ENCODE peak calls at places on chromosomes 7 and 10, in ten cellular contexts. One of them, this sample, is unnamed.

GRCh38 chr7:94374231-94374630 is 20.5 kb upstream of the COL1A2 start:
- DNase-seq in RWPE1: no peak
- DNase-seq in activated CD8-positive, alpha-beta memory T cell treated with anti-CD3 and anti-CD28 coated beads for 24 hours: no peak
- DNase-seq in C1 segment of cervical spinal cord: no peak
- DNase-seq in HEK293T: peak; percentile 10
- DNase-seq in lower lobe of right lung: peak; percentile 54
- DNase-seq in NCI-H1105 treated with DMSO at 0.1 percent for 48 hours: no peak
- DNase-seq in activated naive CD4-positive, alpha-beta T cell treated with Interleukin-2 at 50 U/mL for 16 hours: no peak
- DNase-seq in left ventricle myocardium inferior: peak; percentile 79
- DNase-seq in NCI-H460: peak; percentile 17
- DNase-seq in this sample: no peak

GRCh38 chr7:124764071-124764846 is 1.3 kb downstream of the GPR37 start:
- DNase-seq in lower lobe of right lung: no peak
- DNase-seq in C1 segment of cervical spinal cord: no peak
- DNase-seq in NCI-H1105 treated with DMSO at 0.1 percent for 48 hours: no peak
- DNase-seq in NCI-H460: no peak
- DNase-seq in activated CD8-positive, alpha-beta memory T cell treated with anti-CD3 and anti-CD28 coated beads for 24 hours: no peak
- DNase-seq in RWPE1: no peak
- DNase-seq in activated naive CD4-positive, alpha-beta T cell treated with Interleukin-2 at 50 U/mL for 16 hours: no peak
- DNase-seq in HEK293T: no peak
- DNase-seq in left ventricle myocardium inferior: no peak
- DNase-seq in this sample: no peak

GRCh38 chr7:79837915-79838314 is 296.7 kb upstream of the GNAI1 start:
- DNase-seq in lower lobe of right lung: no peak
- DNase-seq in activated CD8-positive, alpha-beta memory T cell treated with anti-CD3 and anti-CD28 coated beads for 24 hours: no peak
- DNase-seq in activated naive CD4-positive, alpha-beta T cell treated with Interleukin-2 at 50 U/mL for 16 hours: no peak
- DNase-seq in HEK293T: no peak
- DNase-seq in C1 segment of cervical spinal cord: no peak
- DNase-seq in NCI-H1105 treated with DMSO at 0.1 percent for 48 hours: no peak
- DNase-seq in NCI-H460: no peak
- DNase-seq in left ventricle myocardium inferior: no peak
- DNase-seq in RWPE1: no peak
- DNase-seq in this sample: no peak

GRCh38 chr7:156238366-156239133 is 402.0 kb upstream of the RNF32 start:
- DNase-seq in lower lobe of right lung: no peak
- DNase-seq in RWPE1: no peak
- DNase-seq in NCI-H1105 treated with DMSO at 0.1 percent for 48 hours: no peak
- DNase-seq in left ventricle myocardium inferior: no peak
- DNase-seq in NCI-H460: no peak
- DNase-seq in HEK293T: no peak
- DNase-seq in activated naive CD4-positive, alpha-beta T cell treated with Interleukin-2 at 50 U/mL for 16 hours: no peak
- DNase-seq in C1 segment of cervical spinal cord: no peak
- DNase-seq in activated CD8-positive, alpha-beta memory T cell treated with anti-CD3 and anti-CD28 coated beads for 24 hours: no peak
- DNase-seq in this sample: no peak

GRCh38 chr10:75234683-75235374 is 928 bp downstream of the COMTD1 start:
- DNase-seq in left ventricle myocardium inferior: no peak
- DNase-seq in C1 segment of cervical spinal cord: no peak
- DNase-seq in activated naive CD4-positive, alpha-beta T cell treated with Interleukin-2 at 50 U/mL for 16 hours: no peak
- DNase-seq in NCI-H1105 treated with DMSO at 0.1 percent for 48 hours: peak; percentile 46
- DNase-seq in RWPE1: no peak
- DNase-seq in HEK293T: no peak
- DNase-seq in NCI-H460: no peak
- DNase-seq in activated CD8-positive, alpha-beta memory T cell treated with anti-CD3 and anti-CD28 coated beads for 24 hours: no peak
- DNase-seq in lower lobe of right lung: no peak
- DNase-seq in this sample: no peak

GRCh38 chr10:109892885-109893284 is 30.4 kb downstream of the XPNPEP1 start:
- DNase-seq in left ventricle myocardium inferior: no peak
- DNase-seq in NCI-H460: no peak
- DNase-seq in C1 segment of cervical spinal cord: peak; percentile 35
- DNase-seq in lower lobe of right lung: no peak
- DNase-seq in NCI-H1105 treated with DMSO at 0.1 percent for 48 hours: no peak
- DNase-seq in HEK293T: no peak
- DNase-seq in RWPE1: no peak
- DNase-seq in activated naive CD4-positive, alpha-beta T cell treated with Interleukin-2 at 50 U/mL for 16 hours: no peak
- DNase-seq in activated CD8-positive, alpha-beta memory T cell treated with anti-CD3 and anti-CD28 coated beads for 24 hours: no peak
- DNase-seq in this sample: peak; percentile 51

GRCh38 chr7:107025449-107026103 is 18.9 kb upstream of the PRKAR2B start:
- DNase-seq in left ventricle myocardium inferior: no peak
- DNase-seq in activated CD8-positive, alpha-beta memory T cell treated with anti-CD3 and anti-CD28 coated beads for 24 hours: no peak
- DNase-seq in HEK293T: no peak
- DNase-seq in NCI-H460: no peak
- DNase-seq in C1 segment of cervical spinal cord: no peak
- DNase-seq in RWPE1: no peak
- DNase-seq in lower lobe of right lung: no peak
- DNase-seq in activated naive CD4-positive, alpha-beta T cell treated with Interleukin-2 at 50 U/mL for 16 hours: no peak
- DNase-seq in NCI-H1105 treated with DMSO at 0.1 percent for 48 hours: no peak
- DNase-seq in this sample: no peak

GRCh38 chr10:35339946-35340345 is 3.6 kb downstream of the CCNY start:
- DNase-seq in activated CD8-positive, alpha-beta memory T cell treated with anti-CD3 and anti-CD28 coated beads for 24 hours: no peak
- DNase-seq in HEK293T: no peak
- DNase-seq in activated naive CD4-positive, alpha-beta T cell treated with Interleukin-2 at 50 U/mL for 16 hours: no peak
- DNase-seq in left ventricle myocardium inferior: no peak
- DNase-seq in RWPE1: no peak
- DNase-seq in NCI-H1105 treated with DMSO at 0.1 percent for 48 hours: no peak
- DNase-seq in NCI-H460: no peak
- DNase-seq in lower lobe of right lung: no peak
- DNase-seq in C1 segment of cervical spinal cord: no peak
- DNase-seq in this sample: no peak

GRCh38 chr10:96416643-96417042 is 57.8 kb upstream of the OPALIN start:
- DNase-seq in activated naive CD4-positive, alpha-beta T cell treated with Interleukin-2 at 50 U/mL for 16 hours: no peak
- DNase-seq in RWPE1: no peak
- DNase-seq in NCI-H1105 treated with DMSO at 0.1 percent for 48 hours: no peak
- DNase-seq in HEK293T: no peak
- DNase-seq in C1 segment of cervical spinal cord: peak; percentile 22
- DNase-seq in NCI-H460: no peak
- DNase-seq in left ventricle myocardium inferior: peak; percentile 71
- DNase-seq in lower lobe of right lung: no peak
- DNase-seq in activated CD8-positive, alpha-beta memory T cell treated with anti-CD3 and anti-CD28 coated beads for 24 hours: no peak
- DNase-seq in this sample: no peak

GRCh38 chr7:29609162-29610030 is 45.8 kb downstream of the PRR15 start:
- DNase-seq in NCI-H460: peak; percentile 48
- DNase-seq in activated naive CD4-positive, alpha-beta T cell treated with Interleukin-2 at 50 U/mL for 16 hours: no peak
- DNase-seq in NCI-H1105 treated with DMSO at 0.1 percent for 48 hours: peak; percentile 25
- DNase-seq in lower lobe of right lung: no peak
- DNase-seq in C1 segment of cervical spinal cord: no peak
- DNase-seq in activated CD8-positive, alpha-beta memory T cell treated with anti-CD3 and anti-CD28 coated beads for 24 hours: no peak
- DNase-seq in RWPE1: peak; percentile 84
- DNase-seq in HEK293T: peak; percentile 72
- DNase-seq in left ventricle myocardium inferior: no peak
- DNase-seq in this sample: peak; percentile 84

GRCh38 chr7:98990356-98990755 is 112.0 kb downstream of the TRRAP start:
- DNase-seq in C1 segment of cervical spinal cord: no peak
- DNase-seq in RWPE1: no peak
- DNase-seq in activated CD8-positive, alpha-beta memory T cell treated with anti-CD3 and anti-CD28 coated beads for 24 hours: no peak
- DNase-seq in activated naive CD4-positive, alpha-beta T cell treated with Interleukin-2 at 50 U/mL for 16 hours: no peak
- DNase-seq in HEK293T: no peak
- DNase-seq in lower lobe of right lung: no peak
- DNase-seq in NCI-H1105 treated with DMSO at 0.1 percent for 48 hours: peak; percentile 62
- DNase-seq in left ventricle myocardium inferior: no peak
- DNase-seq in NCI-H460: no peak
- DNase-seq in this sample: no peak

GRCh38 chr7:77684030-77684429 is 12.2 kb upstream of the RSBN1L start:
- DNase-seq in HEK293T: no peak
- DNase-seq in NCI-H1105 treated with DMSO at 0.1 percent for 48 hours: no peak
- DNase-seq in left ventricle myocardium inferior: peak; percentile 49
- DNase-seq in lower lobe of right lung: no peak
- DNase-seq in activated naive CD4-positive, alpha-beta T cell treated with Interleukin-2 at 50 U/mL for 16 hours: no peak
- DNase-seq in C1 segment of cervical spinal cord: no peak
- DNase-seq in activated CD8-positive, alpha-beta memory T cell treated with anti-CD3 and anti-CD28 coated beads for 24 hours: no peak
- DNase-seq in NCI-H460: peak; percentile 51
- DNase-seq in RWPE1: no peak
- DNase-seq in this sample: no peak

GRCh38 chr10:102631525-102632393 is 12.5 kb upstream of the TRIM8 start:
- DNase-seq in left ventricle myocardium inferior: no peak
- DNase-seq in NCI-H460: no peak
- DNase-seq in C1 segment of cervical spinal cord: no peak
- DNase-seq in lower lobe of right lung: peak; percentile 15
- DNase-seq in activated CD8-positive, alpha-beta memory T cell treated with anti-CD3 and anti-CD28 coated beads for 24 hours: no peak
- DNase-seq in RWPE1: no peak
- DNase-seq in NCI-H1105 treated with DMSO at 0.1 percent for 48 hours: no peak
- DNase-seq in HEK293T: no peak
- DNase-seq in activated naive CD4-positive, alpha-beta T cell treated with Interleukin-2 at 50 U/mL for 16 hours: no peak
- DNase-seq in this sample: no peak

GRCh38 chr7:29607889-29608288 is 44.3 kb downstream of the PRR15 start:
- DNase-seq in C1 segment of cervical spinal cord: no peak
- DNase-seq in NCI-H460: no peak
- DNase-seq in lower lobe of right lung: no peak
- DNase-seq in HEK293T: no peak
- DNase-seq in RWPE1: peak; percentile 44
- DNase-seq in activated CD8-positive, alpha-beta memory T cell treated with anti-CD3 and anti-CD28 coated beads for 24 hours: no peak
- DNase-seq in activated naive CD4-positive, alpha-beta T cell treated with Interleukin-2 at 50 U/mL for 16 hours: no peak
- DNase-seq in NCI-H1105 treated with DMSO at 0.1 percent for 48 hours: no peak
- DNase-seq in left ventricle myocardium inferior: no peak
- DNase-seq in this sample: peak; percentile 67

GRCh38 chr7:132077986-132078385 is 498.3 kb downstream of the PLXNA4 start:
- DNase-seq in C1 segment of cervical spinal cord: no peak
- DNase-seq in activated CD8-positive, alpha-beta memory T cell treated with anti-CD3 and anti-CD28 coated beads for 24 hours: no peak
- DNase-seq in NCI-H1105 treated with DMSO at 0.1 percent for 48 hours: no peak
- DNase-seq in HEK293T: no peak
- DNase-seq in RWPE1: no peak
- DNase-seq in left ventricle myocardium inferior: no peak
- DNase-seq in activated naive CD4-positive, alpha-beta T cell treated with Interleukin-2 at 50 U/mL for 16 hours: no peak
- DNase-seq in NCI-H460: no peak
- DNase-seq in lower lobe of right lung: no peak
- DNase-seq in this sample: no peak

GRCh38 chr7:17236161-17236560 is 62.3 kb upstream of the AHR start:
- DNase-seq in activated CD8-positive, alpha-beta memory T cell treated with anti-CD3 and anti-CD28 coated beads for 24 hours: no peak
- DNase-seq in RWPE1: no peak
- DNase-seq in NCI-H1105 treated with DMSO at 0.1 percent for 48 hours: no peak
- DNase-seq in HEK293T: no peak
- DNase-seq in activated naive CD4-positive, alpha-beta T cell treated with Interleukin-2 at 50 U/mL for 16 hours: no peak
- DNase-seq in C1 segment of cervical spinal cord: no peak
- DNase-seq in left ventricle myocardium inferior: no peak
- DNase-seq in lower lobe of right lung: no peak
- DNase-seq in NCI-H460: no peak
- DNase-seq in this sample: no peak

GRCh38 chr7:2222516-2222915 is 10.2 kb downstream of the MAD1L1 start:
- DNase-seq in C1 segment of cervical spinal cord: no peak
- DNase-seq in RWPE1: no peak
- DNase-seq in HEK293T: no peak
- DNase-seq in activated CD8-positive, alpha-beta memory T cell treated with anti-CD3 and anti-CD28 coated beads for 24 hours: no peak
- DNase-seq in lower lobe of right lung: no peak
- DNase-seq in activated naive CD4-positive, alpha-beta T cell treated with Interleukin-2 at 50 U/mL for 16 hours: no peak
- DNase-seq in NCI-H460: no peak
- DNase-seq in left ventricle myocardium inferior: no peak
- DNase-seq in NCI-H1105 treated with DMSO at 0.1 percent for 48 hours: no peak
- DNase-seq in this sample: no peak

GRCh38 chr7:86904949-86905834 is 154.3 kb downstream of the ELAPOR2 start:
- DNase-seq in activated CD8-positive, alpha-beta memory T cell treated with anti-CD3 and anti-CD28 coated beads for 24 hours: no peak
- DNase-seq in RWPE1: no peak
- DNase-seq in HEK293T: peak; percentile 21
- DNase-seq in left ventricle myocardium inferior: no peak
- DNase-seq in NCI-H460: peak; percentile 38
- DNase-seq in lower lobe of right lung: no peak
- DNase-seq in activated naive CD4-positive, alpha-beta T cell treated with Interleukin-2 at 50 U/mL for 16 hours: no peak
- DNase-seq in C1 segment of cervical spinal cord: no peak
- DNase-seq in NCI-H1105 treated with DMSO at 0.1 percent for 48 hours: no peak
- DNase-seq in this sample: peak; percentile 3

GRCh38 chr10:114908896-114909295 is 29.1 kb upstream of the TRUB1 start:
- DNase-seq in activated naive CD4-positive, alpha-beta T cell treated with Interleukin-2 at 50 U/mL for 16 hours: no peak
- DNase-seq in left ventricle myocardium inferior: no peak
- DNase-seq in lower lobe of right lung: no peak
- DNase-seq in HEK293T: no peak
- DNase-seq in activated CD8-positive, alpha-beta memory T cell treated with anti-CD3 and anti-CD28 coated beads for 24 hours: no peak
- DNase-seq in NCI-H460: no peak
- DNase-seq in RWPE1: no peak
- DNase-seq in NCI-H1105 treated with DMSO at 0.1 percent for 48 hours: no peak
- DNase-seq in C1 segment of cervical spinal cord: no peak
- DNase-seq in this sample: no peak

GRCh38 chr7:151426906-151427704 is 12.8 kb downstream of the CRYGN start:
- DNase-seq in lower lobe of right lung: no peak
- DNase-seq in C1 segment of cervical spinal cord: no peak
- DNase-seq in activated naive CD4-positive, alpha-beta T cell treated with Interleukin-2 at 50 U/mL for 16 hours: no peak
- DNase-seq in activated CD8-positive, alpha-beta memory T cell treated with anti-CD3 and anti-CD28 coated beads for 24 hours: no peak
- DNase-seq in NCI-H460: no peak
- DNase-seq in left ventricle myocardium inferior: no peak
- DNase-seq in HEK293T: no peak
- DNase-seq in NCI-H1105 treated with DMSO at 0.1 percent for 48 hours: no peak
- DNase-seq in RWPE1: no peak
- DNase-seq in this sample: no peak

This sample was measured in small intestine.